ENCODE peak calls at places on chromosomes 7 and 10, in six cellular contexts. One of them, this sample, is unnamed.

GRCh38 chr10:118047363-118047719 is 600 bp upstream of the RAB11FIP2 start:
- DNase-seq in tibial artery: peak; percentile 27
- DNase-seq in Caco-2: no peak
- DNase-seq in K562: peak; percentile 8
- DNase-seq in prostate gland: no peak
- DNase-seq in Panc1: no peak
- DNase-seq in this sample: peak; percentile 11

GRCh38 chr10:3622845-3623621 is 162.0 kb downstream of the KLF6 start:
- DNase-seq in tibial artery: no peak
- DNase-seq in Caco-2: no peak
- DNase-seq in K562: no peak
- DNase-seq in prostate gland: no peak
- DNase-seq in Panc1: no peak
- DNase-seq in this sample: no peak

GRCh38 chr7:155463114-155463811 is 5.3 kb downstream of the EN2 start:
- DNase-seq in tibial artery: no peak
- DNase-seq in Caco-2: no peak
- DNase-seq in K562: no peak
- DNase-seq in prostate gland: no peak
- DNase-seq in Panc1: no peak
- DNase-seq in this sample: no peak

GRCh38 chr7:33043875-33044718 is 18.5 kb downstream of the NT5C3A start:
- DNase-seq in tibial artery: no peak
- DNase-seq in Caco-2: peak; percentile 41
- DNase-seq in K562: no peak
- DNase-seq in prostate gland: peak; percentile 10
- DNase-seq in Panc1: no peak
- DNase-seq in this sample: peak; percentile 80

GRCh38 chr7:137715101-137715500 is 131.7 kb downstream of the DGKI start:
- DNase-seq in tibial artery: no peak
- DNase-seq in Caco-2: no peak
- DNase-seq in K562: no peak
- DNase-seq in prostate gland: no peak
- DNase-seq in Panc1: no peak
- DNase-seq in this sample: no peak

GRCh38 chr10:132534348-132535064 is 3.1 kb upstream of the INPP5A start:
- DNase-seq in tibial artery: no peak
- DNase-seq in Caco-2: peak; percentile 12
- DNase-seq in K562: no peak
- DNase-seq in prostate gland: no peak
- DNase-seq in Panc1: no peak
- DNase-seq in this sample: no peak

GRCh38 chr7:137328389-137329120 is 15.0 kb downstream of the PTN start:
- DNase-seq in tibial artery: no peak
- DNase-seq in Caco-2: no peak
- DNase-seq in K562: no peak
- DNase-seq in prostate gland: no peak
- DNase-seq in Panc1: no peak
- DNase-seq in this sample: no peak

GRCh38 chr7:42876182-42877068 is 35.4 kb downstream of the C7orf25 start:
- DNase-seq in tibial artery: no peak
- DNase-seq in Caco-2: no peak
- DNase-seq in K562: peak; percentile 64
- DNase-seq in prostate gland: peak; percentile 61
- DNase-seq in Panc1: peak; percentile 54
- DNase-seq in this sample: peak; percentile 67

GRCh38 chr7:129122751-129123516 is 21.6 kb upstream of the TSPAN33 start:
- DNase-seq in tibial artery: no peak
- DNase-seq in Caco-2: no peak
- DNase-seq in K562: no peak
- DNase-seq in prostate gland: no peak
- DNase-seq in Panc1: no peak
- DNase-seq in this sample: no peak

GRCh38 chr10:133266056-133266795 is 10.4 kb downstream of the ADAM8 start:
- DNase-seq in tibial artery: no peak
- DNase-seq in Caco-2: no peak
- DNase-seq in K562: no peak
- DNase-seq in prostate gland: no peak
- DNase-seq in Panc1: no peak
- DNase-seq in this sample: no peak

GRCh38 chr10:74502963-74503608 is 323.3 kb upstream of the KAT6B start:
- DNase-seq in tibial artery: no peak
- DNase-seq in Caco-2: no peak
- DNase-seq in K562: no peak
- DNase-seq in prostate gland: no peak
- DNase-seq in Panc1: no peak
- DNase-seq in this sample: no peak

GRCh38 chr7:137539111-137539715 is 195.7 kb upstream of the PTN start:
- DNase-seq in tibial artery: no peak
- DNase-seq in Caco-2: no peak
- DNase-seq in K562: no peak
- DNase-seq in prostate gland: no peak
- DNase-seq in Panc1: no peak
- DNase-seq in this sample: no peak

GRCh38 chr7:30904566-30904965 is 7.1 kb upstream of the AQP1 start:
- DNase-seq in tibial artery: no peak
- DNase-seq in Caco-2: no peak
- DNase-seq in K562: no peak
- DNase-seq in prostate gland: no peak
- DNase-seq in Panc1: no peak
- DNase-seq in this sample: no peak

GRCh38 chr10:109348324-109348723 is 575.0 kb downstream of the XPNPEP1 start:
- DNase-seq in tibial artery: no peak
- DNase-seq in Caco-2: no peak
- DNase-seq in K562: no peak
- DNase-seq in prostate gland: no peak
- DNase-seq in Panc1: no peak
- DNase-seq in this sample: no peak

GRCh38 chr10:86045896-86046295 is 320.7 kb downstream of the GRID1 start:
- DNase-seq in tibial artery: no peak
- DNase-seq in Caco-2: no peak
- DNase-seq in K562: no peak
- DNase-seq in prostate gland: no peak
- DNase-seq in Panc1: no peak
- DNase-seq in this sample: no peak

GRCh38 chr10:132571565-132572544 is 34.3 kb downstream of the INPP5A start:
- DNase-seq in tibial artery: no peak
- DNase-seq in Caco-2: peak; percentile 50
- DNase-seq in K562: peak; percentile 64
- DNase-seq in prostate gland: peak; percentile 83
- DNase-seq in Panc1: peak; percentile 79
- DNase-seq in this sample: peak; percentile 60

GRCh38 chr7:77802557-77803410 is 4.2 kb downstream of the PHTF2 start:
- DNase-seq in tibial artery: no peak
- DNase-seq in Caco-2: no peak
- DNase-seq in K562: no peak
- DNase-seq in prostate gland: no peak
- DNase-seq in Panc1: no peak
- DNase-seq in this sample: no peak

GRCh38 chr10:86836044-86836443 is 79.6 kb downstream of the BMPR1A start:
- DNase-seq in tibial artery: no peak
- DNase-seq in Caco-2: no peak
- DNase-seq in K562: no peak
- DNase-seq in prostate gland: no peak
- DNase-seq in Panc1: no peak
- DNase-seq in this sample: no peak

GRCh38 chr7:139618482-139619366 is 95.2 kb downstream of the CLEC2L start:
- DNase-seq in tibial artery: no peak
- DNase-seq in Caco-2: peak; percentile 56
- DNase-seq in K562: peak; percentile 76
- DNase-seq in prostate gland: peak; percentile 33
- DNase-seq in Panc1: no peak
- DNase-seq in this sample: peak; percentile 63

GRCh38 chr10:6269953-6270867 is 67.5 kb downstream of the PFKFB3 start:
- DNase-seq in tibial artery: no peak
- DNase-seq in Caco-2: no peak
- DNase-seq in K562: no peak
- DNase-seq in prostate gland: no peak
- DNase-seq in Panc1: no peak
- DNase-seq in this sample: peak; percentile 18

GRCh38 chr10:100024741-100025140 is 15.0 kb upstream of the DNMBP start:
- DNase-seq in tibial artery: no peak
- DNase-seq in Caco-2: no peak
- DNase-seq in K562: no peak
- DNase-seq in prostate gland: no peak
- DNase-seq in Panc1: no peak
- DNase-seq in this sample: no peak

GRCh38 chr10:82668266-82668665 is 793.3 kb downstream of the NRG3 start:
- DNase-seq in tibial artery: no peak
- DNase-seq in Caco-2: no peak
- DNase-seq in K562: no peak
- DNase-seq in prostate gland: no peak
- DNase-seq in Panc1: no peak
- DNase-seq in this sample: no peak

GRCh38 chr10:100357073-100357858 is 10.2 kb downstream of the SCD start:
- DNase-seq in tibial artery: no peak
- DNase-seq in Caco-2: no peak
- DNase-seq in K562: no peak
- DNase-seq in prostate gland: no peak
- DNase-seq in Panc1: no peak
- DNase-seq in this sample: no peak

GRCh38 chr10:104120903-104121484 is 977 bp upstream of the SFR1 start:
- DNase-seq in tibial artery: peak; percentile 98
- DNase-seq in Caco-2: peak; percentile 88
- DNase-seq in K562: peak; percentile 54
- DNase-seq in prostate gland: peak; percentile 95
- DNase-seq in Panc1: peak; percentile 81
- DNase-seq in this sample: peak; percentile 91

GRCh38 chr10:104122273-104123107 is 519 bp downstream of the SFR1 start:
- DNase-seq in tibial artery: peak; percentile 45
- DNase-seq in Caco-2: no peak
- DNase-seq in K562: no peak
- DNase-seq in prostate gland: no peak
- DNase-seq in Panc1: no peak
- DNase-seq in this sample: peak; percentile 10

GRCh38 chr10:104121485-104122272 is at the start of gene SFR1:
- DNase-seq in tibial artery: peak; percentile 98
- DNase-seq in Caco-2: peak; percentile 98
- DNase-seq in K562: peak; percentile 92
- DNase-seq in prostate gland: peak; percentile 99
- DNase-seq in Panc1: peak; percentile 90
- DNase-seq in this sample: peak; percentile 99

GRCh38 chr10:104120512-104120902 is 1.5 kb upstream of the SFR1 start:
- DNase-seq in tibial artery: no peak
- DNase-seq in Caco-2: no peak
- DNase-seq in K562: no peak
- DNase-seq in prostate gland: no peak
- DNase-seq in Panc1: no peak
- DNase-seq in this sample: no peak

DNA sequence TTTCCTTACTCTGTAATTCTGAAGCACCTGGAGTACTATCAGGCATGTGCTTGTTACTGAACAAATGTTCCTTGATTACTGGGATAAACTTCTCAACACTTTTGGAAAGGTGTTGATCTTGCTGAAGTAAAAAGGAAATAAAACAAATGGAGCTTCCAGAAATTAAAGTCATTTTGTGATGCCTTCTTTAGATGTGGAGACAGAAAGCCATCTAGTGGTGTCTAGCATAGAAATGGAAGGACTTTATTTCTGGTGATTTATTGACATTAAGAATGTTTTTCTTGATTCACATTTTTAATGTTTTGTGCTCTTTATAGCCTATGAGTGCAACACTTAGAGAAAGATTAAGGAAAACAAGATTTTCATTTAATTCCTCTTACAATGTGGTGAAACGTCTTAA is 1.4 kb downstream of the SFR1 start:
- DNase-seq in tibial artery: no peak
- DNase-seq in Caco-2: no peak
- DNase-seq in K562: no peak
- DNase-seq in prostate gland: no peak
- DNase-seq in Panc1: no peak
- DNase-seq in this sample: no peak
- TF ChIP-seq CTCF in tibial artery: peak; percentile 21
- TF ChIP-seq CTCF in Caco-2: no peak
- TF ChIP-seq CTCF in K562: peak; percentile 39
- TF ChIP-seq CTCF in prostate gland: no peak
- TF ChIP-seq CTCF in Panc1: peak; percentile 66
- TF ChIP-seq CTCF in this sample: no peak

DNA sequence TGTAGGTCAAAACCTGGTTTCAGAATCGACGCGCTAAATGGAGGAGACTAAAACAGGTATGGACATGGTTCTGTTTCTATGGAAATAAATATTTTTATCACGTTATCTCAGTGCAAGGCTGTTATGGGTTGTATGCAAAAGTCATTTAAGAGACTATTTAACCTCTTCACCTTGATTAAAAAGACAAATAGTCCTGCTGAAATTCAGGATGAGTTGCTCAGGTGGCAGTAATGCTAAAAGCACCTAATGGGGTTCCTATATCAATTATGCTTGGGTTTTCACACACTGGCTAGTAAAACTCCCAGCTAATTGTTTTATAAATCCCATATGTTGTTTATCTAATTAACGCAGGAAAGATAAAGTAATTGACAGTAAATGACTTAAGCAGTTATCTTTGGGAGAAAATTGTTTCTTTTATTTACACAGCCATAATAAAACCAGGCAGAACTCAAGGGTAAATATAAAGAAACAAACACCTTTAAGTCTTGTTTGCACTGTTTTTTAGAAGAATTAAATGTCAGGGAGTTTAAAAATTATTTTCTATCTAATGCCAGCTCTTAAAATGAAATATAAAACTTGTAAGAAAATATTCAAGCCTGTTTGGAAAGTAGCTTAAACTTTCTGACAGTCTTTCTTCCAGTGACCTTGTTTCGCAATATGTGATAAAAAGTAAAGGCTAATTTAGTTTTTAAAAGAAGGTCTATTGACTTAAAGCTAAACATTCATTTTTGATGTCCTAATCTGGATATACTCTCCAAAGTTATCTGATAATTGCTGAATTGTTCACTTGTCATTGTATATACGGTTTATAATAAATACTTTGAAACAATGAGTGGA is 3.2 kb downstream of the HHEX start:
- DNase-seq in tibial artery: no peak
- DNase-seq in Caco-2: no peak
- DNase-seq in K562: no peak
- DNase-seq in prostate gland: no peak
- DNase-seq in Panc1: no peak
- DNase-seq in this sample: no peak
- H3K4me3 ChIP-seq in tibial artery: no peak overlapping the region
- H3K4me3 ChIP-seq in Caco-2: peak overlapping the region; percentile 87
- H3K4me3 ChIP-seq in K562: peak overlapping the region; percentile 93
- H3K4me3 ChIP-seq in prostate gland: no peak overlapping the region
- H3K4me3 ChIP-seq in Panc1: no peak overlapping the region
- H3K4me3 ChIP-seq in this sample: peak overlapping the region; percentile 10

DNA sequence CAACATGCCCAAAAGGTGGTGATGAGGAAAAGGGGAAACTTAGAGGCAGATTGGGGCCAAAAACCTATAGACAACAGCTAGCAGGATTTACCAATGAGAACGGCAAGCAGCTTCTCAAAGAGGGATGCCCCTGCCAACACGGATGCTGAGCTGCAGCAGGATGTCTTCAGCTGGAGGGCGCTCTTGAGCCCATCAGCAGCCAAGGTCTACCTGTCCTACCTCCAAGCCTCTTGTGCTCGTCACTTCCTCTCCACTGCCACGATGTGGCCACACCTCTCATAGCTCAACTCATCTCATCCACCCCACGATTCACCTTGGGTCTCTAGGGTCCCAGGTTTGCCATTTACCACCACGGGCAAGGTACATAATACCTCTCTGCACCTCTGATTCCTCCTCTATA is 36.5 kb downstream of the DLG5 start:
- DNase-seq in tibial artery: no peak
- DNase-seq in Caco-2: no peak
- DNase-seq in K562: peak; percentile 60
- DNase-seq in prostate gland: no peak
- DNase-seq in Panc1: no peak
- DNase-seq in this sample: no peak
- H3K4me1 ChIP-seq in tibial artery: peaks cover 22% of the 10 kb centered on the region
- H3K4me1 ChIP-seq in Caco-2: peaks cover 35% of the 10 kb centered on the region
- H3K4me1 ChIP-seq in K562: peaks cover 20% of the 10 kb centered on the region
- H3K4me1 ChIP-seq in prostate gland: peaks cover 65% of the 10 kb centered on the region
- H3K4me1 ChIP-seq in Panc1: peaks cover 8% of the 10 kb centered on the region
- H3K4me1 ChIP-seq in this sample: peaks cover 78% of the 10 kb centered on the region

GRCh38 chr10:115711306-115711705 is 561.7 kb downstream of the GFRA1 start:
- DNase-seq in tibial artery: no peak
- DNase-seq in Caco-2: no peak
- DNase-seq in K562: no peak
- DNase-seq in prostate gland: no peak
- DNase-seq in Panc1: no peak
- DNase-seq in this sample: no peak
- TF ChIP-seq CTCF in tibial artery: no peak
- TF ChIP-seq CTCF in Caco-2: no peak
- TF ChIP-seq CTCF in K562: no peak
- TF ChIP-seq CTCF in prostate gland: no peak
- TF ChIP-seq CTCF in Panc1: no peak
- TF ChIP-seq CTCF in this sample: no peak